ENCODE peak calls at places on chromosomes 7 and 10, in seven cellular contexts. One of them, this sample, is unnamed.

GRCh38 chr7:85030893-85031292 is 156.0 kb downstream of the SEMA3D start:
- DNase-seq in effector memory CD8-positive, alpha-beta T cell: no peak
- DNase-seq in stimulated activated CD4-positive, alpha-beta T cell treated with anti-CD3 and anti-CD28 coated beads, Interleukin-2, amount 100 ng/mL, for 24 hours: no peak
- DNase-seq in hypothalamus: no peak
- DNase-seq in OCI-LY7: peak
- DNase-seq in activated CD4-positive, alpha-beta T cell treated with anti-CD3 and anti-CD28 coated beads, Interleukin-2, amount 50 U/mL, for 48 hours: no peak
- DNase-seq in GM03348: peak
- DNase-seq in this sample: no peak

GRCh38 chr7:17493451-17493850 is 195.0 kb downstream of the AHR start:
- DNase-seq in effector memory CD8-positive, alpha-beta T cell: no peak
- DNase-seq in stimulated activated CD4-positive, alpha-beta T cell treated with anti-CD3 and anti-CD28 coated beads, Interleukin-2, amount 100 ng/mL, for 24 hours: no peak
- DNase-seq in hypothalamus: no peak
- DNase-seq in OCI-LY7: no peak
- DNase-seq in activated CD4-positive, alpha-beta T cell treated with anti-CD3 and anti-CD28 coated beads, Interleukin-2, amount 50 U/mL, for 48 hours: no peak
- DNase-seq in GM03348: no peak
- DNase-seq in this sample: no peak

GRCh38 chr7:5417106-5418071 is 6.2 kb downstream of the TNRC18 start:
- DNase-seq in effector memory CD8-positive, alpha-beta T cell: no peak
- DNase-seq in stimulated activated CD4-positive, alpha-beta T cell treated with anti-CD3 and anti-CD28 coated beads, Interleukin-2, amount 100 ng/mL, for 24 hours: no peak
- DNase-seq in hypothalamus: no peak
- DNase-seq in OCI-LY7: no peak
- DNase-seq in activated CD4-positive, alpha-beta T cell treated with anti-CD3 and anti-CD28 coated beads, Interleukin-2, amount 50 U/mL, for 48 hours: no peak
- DNase-seq in GM03348: peak
- DNase-seq in this sample: no peak

GRCh38 chr7:110944966-110945644 is 145.8 kb upstream of the LRRN3 start:
- DNase-seq in effector memory CD8-positive, alpha-beta T cell: no peak
- DNase-seq in stimulated activated CD4-positive, alpha-beta T cell treated with anti-CD3 and anti-CD28 coated beads, Interleukin-2, amount 100 ng/mL, for 24 hours: no peak
- DNase-seq in hypothalamus: no peak
- DNase-seq in OCI-LY7: no peak
- DNase-seq in activated CD4-positive, alpha-beta T cell treated with anti-CD3 and anti-CD28 coated beads, Interleukin-2, amount 50 U/mL, for 48 hours: no peak
- DNase-seq in GM03348: no peak
- DNase-seq in this sample: no peak

GRCh38 chr7:101984997-101985645 is 167.7 kb downstream of the CUX1 start:
- DNase-seq in effector memory CD8-positive, alpha-beta T cell: no peak
- DNase-seq in stimulated activated CD4-positive, alpha-beta T cell treated with anti-CD3 and anti-CD28 coated beads, Interleukin-2, amount 100 ng/mL, for 24 hours: no peak
- DNase-seq in hypothalamus: no peak
- DNase-seq in OCI-LY7: no peak
- DNase-seq in activated CD4-positive, alpha-beta T cell treated with anti-CD3 and anti-CD28 coated beads, Interleukin-2, amount 50 U/mL, for 48 hours: no peak
- DNase-seq in GM03348: no peak
- DNase-seq in this sample: no peak

GRCh38 chr7:116574025-116574822 is 49.4 kb downstream of the CAV1 start:
- DNase-seq in effector memory CD8-positive, alpha-beta T cell: no peak
- DNase-seq in stimulated activated CD4-positive, alpha-beta T cell treated with anti-CD3 and anti-CD28 coated beads, Interleukin-2, amount 100 ng/mL, for 24 hours: no peak
- DNase-seq in hypothalamus: no peak
- DNase-seq in OCI-LY7: peak
- DNase-seq in activated CD4-positive, alpha-beta T cell treated with anti-CD3 and anti-CD28 coated beads, Interleukin-2, amount 50 U/mL, for 48 hours: no peak
- DNase-seq in GM03348: no peak
- DNase-seq in this sample: no peak

GRCh38 chr7:127417346-127417745 is 24.8 kb upstream of the ZNF800 start:
- DNase-seq in effector memory CD8-positive, alpha-beta T cell: no peak
- DNase-seq in stimulated activated CD4-positive, alpha-beta T cell treated with anti-CD3 and anti-CD28 coated beads, Interleukin-2, amount 100 ng/mL, for 24 hours: no peak
- DNase-seq in hypothalamus: no peak
- DNase-seq in OCI-LY7: no peak
- DNase-seq in activated CD4-positive, alpha-beta T cell treated with anti-CD3 and anti-CD28 coated beads, Interleukin-2, amount 50 U/mL, for 48 hours: no peak
- DNase-seq in GM03348: no peak
- DNase-seq in this sample: no peak

GRCh38 chr10:22228943-22229755 is 11.3 kb upstream of the EBLN1 start:
- DNase-seq in effector memory CD8-positive, alpha-beta T cell: peak
- DNase-seq in stimulated activated CD4-positive, alpha-beta T cell treated with anti-CD3 and anti-CD28 coated beads, Interleukin-2, amount 100 ng/mL, for 24 hours: peak
- DNase-seq in hypothalamus: peak
- DNase-seq in OCI-LY7: peak
- DNase-seq in activated CD4-positive, alpha-beta T cell treated with anti-CD3 and anti-CD28 coated beads, Interleukin-2, amount 50 U/mL, for 48 hours: peak
- DNase-seq in GM03348: peak
- DNase-seq in this sample: no peak